ENCODE peak calls at places on chromosome 5, in five cellular contexts. One of them, this sample, is unnamed. For H3K9me3 and H3K4me1, the result is how much of the 10 kb centered on the place peaks cover.

GRCh38 chr5:96714951-96715451 is 52.8 kb downstream of the CAST start:
- DNase-seq in lower lobe of right lung: peak
- DNase-seq in tibial artery: peak
- DNase-seq in heart left ventricle: no peak
- DNase-seq in psoas muscle: no peak
- DNase-seq in this sample: peak

GRCh38 chr5:118990582-118990981 is 2.2 kb upstream of the DTWD2 start:
- DNase-seq in heart left ventricle: no peak
- DNase-seq in psoas muscle: no peak
- DNase-seq in tibial artery: no peak
- DNase-seq in lower lobe of right lung: no peak
- DNase-seq in this sample: no peak

GRCh38 chr5:134477462-134478245 is 47.8 kb upstream of the JADE2 start:
- DNase-seq in heart left ventricle: no peak
- DNase-seq in tibial artery: no peak
- DNase-seq in lower lobe of right lung: no peak
- DNase-seq in psoas muscle: no peak
- DNase-seq in this sample: no peak

GRCh38 chr5:139064613-139065012 is 133.6 kb downstream of the SIL1 start:
- DNase-seq in lower lobe of right lung: no peak
- DNase-seq in psoas muscle: no peak
- DNase-seq in heart left ventricle: no peak
- DNase-seq in tibial artery: no peak
- DNase-seq in this sample: no peak

GRCh38 chr5:15013654-15014463 is 142.3 kb upstream of the ANKH start:
- DNase-seq in lower lobe of right lung: no peak
- DNase-seq in heart left ventricle: no peak
- DNase-seq in tibial artery: no peak
- DNase-seq in psoas muscle: no peak
- DNase-seq in this sample: no peak

GRCh38 chr5:93078082-93079038 is 502.7 kb downstream of the NR2F1-AS1 start:
- DNase-seq in heart left ventricle: peak
- DNase-seq in lower lobe of right lung: no peak
- DNase-seq in psoas muscle: peak
- DNase-seq in tibial artery: no peak
- DNase-seq in this sample: peak

GRCh38 chr5:120388016-120388781 is 75.9 kb upstream of the PRR16 start:
- DNase-seq in lower lobe of right lung: no peak
- DNase-seq in psoas muscle: no peak
- DNase-seq in heart left ventricle: no peak
- DNase-seq in tibial artery: no peak
- DNase-seq in this sample: no peak

GRCh38 chr5:58188287-58188651 is 271.6 kb downstream of the PLK2 start:
- DNase-seq in lower lobe of right lung: no peak
- DNase-seq in tibial artery: no peak
- DNase-seq in heart left ventricle: no peak
- DNase-seq in psoas muscle: no peak
- DNase-seq in this sample: no peak

GRCh38 chr5:78813906-78814518 is 165.4 kb upstream of the LHFPL2 start:
- DNase-seq in lower lobe of right lung: no peak
- DNase-seq in tibial artery: no peak
- DNase-seq in psoas muscle: no peak
- DNase-seq in heart left ventricle: no peak
- DNase-seq in this sample: no peak

GRCh38 chr5:135443329-135443960 is 3.7 kb downstream of the DCANP1 start:
- DNase-seq in lower lobe of right lung: no peak
- DNase-seq in tibial artery: no peak
- DNase-seq in psoas muscle: no peak
- DNase-seq in heart left ventricle: peak
- DNase-seq in this sample: no peak

GRCh38 chr5:161051920-161052500 is 200.0 kb upstream of the ATP10B start:
- DNase-seq in lower lobe of right lung: no peak
- DNase-seq in tibial artery: no peak
- DNase-seq in psoas muscle: no peak
- DNase-seq in heart left ventricle: no peak
- DNase-seq in this sample: no peak

GRCh38 chr5:16521561-16522090 is 56.0 kb upstream of the ZNF622 start:
- DNase-seq in tibial artery: no peak
- DNase-seq in psoas muscle: no peak
- DNase-seq in lower lobe of right lung: no peak
- DNase-seq in heart left ventricle: no peak
- DNase-seq in this sample: no peak

GRCh38 chr5:156534906-156535305 is 207.9 kb downstream of the SGCD start:
- DNase-seq in tibial artery: no peak
- DNase-seq in psoas muscle: no peak
- DNase-seq in lower lobe of right lung: no peak
- DNase-seq in heart left ventricle: no peak
- DNase-seq in this sample: no peak

GRCh38 chr5:59703789-59704188 is 189.7 kb downstream of the PDE4D start:
- DNase-seq in psoas muscle: no peak
- DNase-seq in lower lobe of right lung: no peak
- DNase-seq in tibial artery: no peak
- DNase-seq in heart left ventricle: no peak
- DNase-seq in this sample: no peak

GRCh38 chr5:32916648-32917047 is 205.5 kb downstream of the NPR3 start:
- DNase-seq in tibial artery: no peak
- DNase-seq in psoas muscle: no peak
- DNase-seq in heart left ventricle: no peak
- DNase-seq in lower lobe of right lung: no peak
- DNase-seq in this sample: peak

GRCh38 chr5:33379757-33380156 is 61.0 kb upstream of the TARS1 start:
- DNase-seq in heart left ventricle: no peak
- DNase-seq in lower lobe of right lung: no peak
- DNase-seq in psoas muscle: no peak
- DNase-seq in tibial artery: no peak
- DNase-seq in this sample: peak

GRCh38 chr5:99543841-99544240 is 615.0 kb upstream of the CHD1 start:
- DNase-seq in heart left ventricle: no peak
- DNase-seq in lower lobe of right lung: no peak
- DNase-seq in psoas muscle: no peak
- DNase-seq in tibial artery: no peak
- DNase-seq in this sample: no peak

GRCh38 chr5:172528440-172528839 is 74.1 kb upstream of the SH3PXD2B start:
- DNase-seq in tibial artery: no peak
- DNase-seq in psoas muscle: no peak
- DNase-seq in lower lobe of right lung: no peak
- DNase-seq in heart left ventricle: no peak
- DNase-seq in this sample: peak

GRCh38 chr5:139565411-139566305 is 4.5 kb downstream of the UBE2D2 start:
- DNase-seq in heart left ventricle: no peak
- DNase-seq in tibial artery: no peak
- DNase-seq in lower lobe of right lung: no peak
- DNase-seq in psoas muscle: no peak
- DNase-seq in this sample: no peak

GRCh38 chr5:80780024-80780423 is 125.2 kb upstream of the DHFR start:
- DNase-seq in psoas muscle: no peak
- DNase-seq in tibial artery: no peak
- DNase-seq in heart left ventricle: no peak
- DNase-seq in lower lobe of right lung: no peak
- DNase-seq in this sample: no peak

GRCh38 chr5:31165729-31166128 is 27.8 kb upstream of the CDH6 start:
- DNase-seq in tibial artery: no peak
- DNase-seq in lower lobe of right lung: no peak
- DNase-seq in heart left ventricle: no peak
- DNase-seq in psoas muscle: no peak
- DNase-seq in this sample: no peak

GRCh38 chr5:77867194-77867691 is 91.1 kb upstream of the TBCA start:
- DNase-seq in lower lobe of right lung: no peak
- DNase-seq in psoas muscle: no peak
- DNase-seq in heart left ventricle: no peak
- DNase-seq in tibial artery: no peak
- DNase-seq in this sample: no peak

DNA sequence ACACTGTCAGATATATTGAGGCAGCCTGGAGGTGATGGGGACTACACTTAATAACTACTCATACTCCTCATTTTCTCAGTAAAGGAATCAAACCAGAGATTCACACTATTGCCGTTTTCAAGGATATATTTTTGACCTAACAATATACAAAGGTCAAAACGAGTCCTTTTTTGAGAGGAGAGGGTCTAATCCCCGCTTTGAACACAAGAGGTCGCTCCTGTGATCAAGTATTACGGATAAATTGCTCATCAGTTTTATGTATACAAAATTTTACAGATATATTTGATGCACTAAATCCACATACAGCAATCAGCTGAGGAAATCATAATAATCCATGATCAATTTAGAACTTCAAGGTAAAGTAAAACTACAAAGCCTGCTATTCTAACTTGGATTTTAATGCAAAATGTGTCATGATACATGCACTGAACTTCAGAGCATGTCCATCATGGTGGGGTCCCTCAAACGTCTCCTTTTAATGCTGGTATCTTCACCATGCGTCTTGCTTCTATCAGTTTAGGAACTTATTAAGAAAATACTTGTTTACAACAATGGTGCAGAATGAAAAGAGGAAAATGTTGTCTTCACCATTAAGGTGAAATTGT is 2.5 kb upstream of the ISL1 start:
- DNase-seq in heart left ventricle: no peak
- DNase-seq in lower lobe of right lung: no peak
- DNase-seq in tibial artery: no peak
- DNase-seq in psoas muscle: no peak
- DNase-seq in this sample: peak
- TF ChIP-seq CTCF in heart left ventricle: no peak
- TF ChIP-seq CTCF in lower lobe of right lung: peak
- TF ChIP-seq CTCF in tibial artery: no peak
- TF ChIP-seq CTCF in psoas muscle: peak
- TF ChIP-seq CTCF in this sample: no peak

DNA sequence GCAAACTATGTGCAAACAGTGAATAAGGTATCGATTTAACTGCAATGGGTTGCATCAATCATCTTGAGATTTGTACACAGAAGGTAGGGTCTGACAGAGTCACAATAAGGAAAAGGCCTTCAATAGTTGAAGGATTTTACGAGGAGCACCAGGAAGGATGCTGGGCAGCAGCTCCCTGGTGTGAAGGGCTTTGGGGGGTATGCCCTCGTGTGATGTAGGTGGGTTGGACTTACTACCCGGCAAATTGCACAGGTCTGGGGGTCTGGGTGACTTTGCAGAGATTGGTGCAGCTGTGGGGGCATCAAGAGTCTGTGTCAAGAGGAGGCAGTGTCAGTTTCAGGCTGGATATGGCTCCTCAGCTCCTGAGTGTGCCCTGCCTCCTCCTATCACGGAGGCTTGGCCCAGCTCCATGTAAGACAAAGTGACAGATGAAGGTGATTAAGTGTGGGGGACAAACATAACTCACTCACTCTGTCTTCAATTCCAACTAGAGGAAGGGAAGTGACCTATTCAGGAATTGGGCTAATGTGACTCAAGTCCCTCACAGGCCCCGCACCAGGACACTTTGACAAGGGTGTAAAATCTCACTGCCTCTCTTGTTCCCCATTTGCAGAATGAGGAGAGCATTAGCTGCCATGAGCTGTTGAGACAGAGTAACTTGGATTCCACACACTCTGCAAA is 166.8 kb downstream of the ICE1 start:
- DNase-seq in psoas muscle: no peak
- DNase-seq in heart left ventricle: no peak
- DNase-seq in tibial artery: no peak
- DNase-seq in lower lobe of right lung: no peak
- DNase-seq in this sample: no peak
- H3K9me3 ChIP-seq in psoas muscle: under half
- H3K9me3 ChIP-seq in heart left ventricle: under half
- H3K9me3 ChIP-seq in tibial artery: under half
- H3K9me3 ChIP-seq in lower lobe of right lung: under half
- H3K9me3 ChIP-seq in this sample: under half

GRCh38 chr5:57176350-57176857 is 2.5 kb downstream of the GPBP1 start:
- DNase-seq in tibial artery: no peak
- DNase-seq in lower lobe of right lung: no peak
- DNase-seq in psoas muscle: no peak
- DNase-seq in heart left ventricle: no peak
- DNase-seq in this sample: no peak
- H3K4me1 ChIP-seq in tibial artery: half or more
- H3K4me1 ChIP-seq in lower lobe of right lung: half or more
- H3K4me1 ChIP-seq in psoas muscle: under half
- H3K4me1 ChIP-seq in heart left ventricle: under half
- H3K4me1 ChIP-seq in this sample: under half

DNA sequence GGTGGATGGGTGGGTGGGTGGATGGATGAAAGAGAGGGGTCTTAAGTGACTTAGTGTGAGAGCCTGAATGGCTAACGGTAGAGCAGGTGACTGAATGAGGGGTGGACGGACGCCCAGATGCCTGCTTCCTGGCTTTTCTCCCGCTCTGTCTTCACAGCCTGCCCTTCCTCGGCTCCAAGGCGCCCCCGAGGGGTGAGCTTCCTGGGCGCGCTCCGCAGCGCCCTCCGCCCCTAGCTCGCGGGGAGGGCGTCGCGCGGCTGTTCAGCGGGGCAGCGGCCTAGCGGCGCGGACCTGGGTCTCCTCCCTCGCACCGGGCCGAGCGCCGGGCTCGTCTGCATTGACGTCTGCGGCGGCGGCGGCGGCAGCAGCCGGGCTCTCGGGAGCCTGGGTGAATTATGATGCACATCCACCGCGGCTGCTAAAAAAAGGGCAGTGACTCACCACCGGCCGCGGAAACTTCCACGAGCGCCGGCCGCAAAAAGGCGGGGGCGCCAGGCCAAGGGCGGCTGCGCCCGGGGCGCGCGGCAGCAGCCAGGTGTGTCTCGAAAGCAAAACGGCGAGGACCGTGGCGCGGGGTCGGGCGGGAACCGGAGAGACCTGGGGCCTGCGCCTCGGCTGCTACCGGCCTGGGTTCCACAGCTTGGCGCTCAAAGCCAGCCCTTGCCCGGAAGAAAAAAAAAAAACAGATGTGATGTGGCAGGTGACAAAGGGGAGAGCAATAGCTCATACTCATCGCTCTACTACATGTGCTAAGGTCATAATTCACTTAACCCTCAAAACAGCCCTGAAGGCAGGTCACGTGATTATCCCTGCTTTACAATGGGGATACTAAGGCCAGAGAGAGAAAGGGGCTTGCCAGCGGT is 143.0 kb upstream of the ADRA1B start:
- DNase-seq in heart left ventricle: peak
- DNase-seq in tibial artery: peak
- DNase-seq in lower lobe of right lung: peak
- DNase-seq in psoas muscle: peak
- DNase-seq in this sample: peak
- TF ChIP-seq CTCF in heart left ventricle: no peak
- TF ChIP-seq CTCF in tibial artery: peak
- TF ChIP-seq CTCF in lower lobe of right lung: peak
- TF ChIP-seq CTCF in psoas muscle: no peak
- TF ChIP-seq CTCF in this sample: no peak

GRCh38 chr5:141384471-141385267 is 2.1 kb downstream of the PCDHGA7 start:
- DNase-seq in heart left ventricle: no peak
- DNase-seq in lower lobe of right lung: no peak
- DNase-seq in psoas muscle: no peak
- DNase-seq in tibial artery: no peak
- DNase-seq in this sample: no peak
- H3K9me3 ChIP-seq in heart left ventricle: under half
- H3K9me3 ChIP-seq in lower lobe of right lung: half or more
- H3K9me3 ChIP-seq in psoas muscle: under half
- H3K9me3 ChIP-seq in tibial artery: half or more
- H3K9me3 ChIP-seq in this sample: under half

This sample was measured in testis.